ENCODE peak calls at places on chromosomes 13 and 19, in seven cellular contexts. One of them, this sample, is unnamed.
A peak's percentile ranks its signal among the peaks of the same experiment; 100 is the strongest.

GRCh38 chr13:23620613-23621315 is 50.6 kb downstream of the TNFRSF19 start:
- DNase-seq in neuronal stem cell: no peak
- DNase-seq in K562: no peak
- DNase-seq in astrocyte: no peak
- DNase-seq in cardiac muscle cell: no peak
- DNase-seq in naive thymus-derived CD4-positive, alpha-beta T cell: no peak
- DNase-seq in esophagus squamous epithelium: no peak
- DNase-seq in this sample: no peak

GRCh38 chr13:43364210-43365041 is 341.0 kb downstream of the DNAJC15 start:
- DNase-seq in neuronal stem cell: no peak
- DNase-seq in K562: no peak
- DNase-seq in astrocyte: peak; percentile 90
- DNase-seq in cardiac muscle cell: no peak
- DNase-seq in naive thymus-derived CD4-positive, alpha-beta T cell: no peak
- DNase-seq in esophagus squamous epithelium: no peak
- DNase-seq in this sample: no peak

GRCh38 chr19:5621945-5622464 is 571 bp downstream of the SAFB2 start:
- DNase-seq in neuronal stem cell: no peak
- DNase-seq in K562: peak; percentile 30
- DNase-seq in astrocyte: no peak
- DNase-seq in cardiac muscle cell: no peak
- DNase-seq in naive thymus-derived CD4-positive, alpha-beta T cell: no peak
- DNase-seq in esophagus squamous epithelium: no peak
- DNase-seq in this sample: peak; percentile 19

GRCh38 chr19:17448190-17448967 is at the start of gene TMEM221:
- DNase-seq in neuronal stem cell: no peak
- DNase-seq in K562: peak; percentile 65
- DNase-seq in astrocyte: no peak
- DNase-seq in cardiac muscle cell: peak; percentile 71
- DNase-seq in naive thymus-derived CD4-positive, alpha-beta T cell: peak; percentile 50
- DNase-seq in esophagus squamous epithelium: no peak
- DNase-seq in this sample: peak; percentile 65

GRCh38 chr13:23741879-23742510 is 147.2 kb downstream of the MIPEP start:
- DNase-seq in neuronal stem cell: peak; percentile 23
- DNase-seq in K562: peak; percentile 28
- DNase-seq in astrocyte: no peak
- DNase-seq in cardiac muscle cell: no peak
- DNase-seq in naive thymus-derived CD4-positive, alpha-beta T cell: no peak
- DNase-seq in esophagus squamous epithelium: no peak
- DNase-seq in this sample: no peak

GRCh38 chr13:114104626-114105350 is 27.6 kb downstream of the RASA3 start:
- DNase-seq in neuronal stem cell: no peak
- DNase-seq in K562: no peak
- DNase-seq in astrocyte: no peak
- DNase-seq in cardiac muscle cell: no peak
- DNase-seq in naive thymus-derived CD4-positive, alpha-beta T cell: no peak
- DNase-seq in esophagus squamous epithelium: no peak
- DNase-seq in this sample: peak; percentile 7

GRCh38 chr19:10520652-10521318 is 3.5 kb upstream of the S1PR5 start:
- DNase-seq in neuronal stem cell: no peak
- DNase-seq in K562: no peak
- DNase-seq in astrocyte: no peak
- DNase-seq in cardiac muscle cell: no peak
- DNase-seq in naive thymus-derived CD4-positive, alpha-beta T cell: no peak
- DNase-seq in esophagus squamous epithelium: no peak
- DNase-seq in this sample: peak; percentile 80

GRCh38 chr13:43377955-43378354 is 354.6 kb downstream of the DNAJC15 start:
- DNase-seq in neuronal stem cell: no peak
- DNase-seq in K562: no peak
- DNase-seq in astrocyte: peak; percentile 91
- DNase-seq in cardiac muscle cell: no peak
- DNase-seq in naive thymus-derived CD4-positive, alpha-beta T cell: no peak
- DNase-seq in esophagus squamous epithelium: no peak
- DNase-seq in this sample: no peak

GRCh38 chr19:39053276-39054090 is 21.1 kb upstream of the FBXO27 start:
- DNase-seq in neuronal stem cell: no peak
- DNase-seq in K562: no peak
- DNase-seq in astrocyte: no peak
- DNase-seq in cardiac muscle cell: no peak
- DNase-seq in naive thymus-derived CD4-positive, alpha-beta T cell: no peak
- DNase-seq in esophagus squamous epithelium: no peak
- DNase-seq in this sample: peak; percentile 1

GRCh38 chr19:42471554-42472249 is 29.0 kb upstream of the CXCL17 start:
- DNase-seq in neuronal stem cell: no peak
- DNase-seq in K562: no peak
- DNase-seq in astrocyte: no peak
- DNase-seq in cardiac muscle cell: no peak
- DNase-seq in naive thymus-derived CD4-positive, alpha-beta T cell: no peak
- DNase-seq in esophagus squamous epithelium: no peak
- DNase-seq in this sample: no peak

GRCh38 chr19:29329460-29330134 is 116.6 kb upstream of the UQCRFS1 start:
- DNase-seq in neuronal stem cell: peak; percentile 54
- DNase-seq in K562: peak; percentile 41
- DNase-seq in astrocyte: no peak
- DNase-seq in cardiac muscle cell: peak; percentile 76
- DNase-seq in naive thymus-derived CD4-positive, alpha-beta T cell: no peak
- DNase-seq in esophagus squamous epithelium: no peak
- DNase-seq in this sample: no peak

GRCh38 chr19:48393559-48394330 is at the start of gene GRIN2D:
- DNase-seq in neuronal stem cell: no peak
- DNase-seq in K562: peak; percentile 49
- DNase-seq in astrocyte: peak; percentile 31
- DNase-seq in cardiac muscle cell: peak; percentile 62
- DNase-seq in naive thymus-derived CD4-positive, alpha-beta T cell: peak; percentile 16
- DNase-seq in esophagus squamous epithelium: no peak
- DNase-seq in this sample: no peak

GRCh38 chr19:574658-575526 is 2.5 kb downstream of the BSG start:
- DNase-seq in neuronal stem cell: no peak
- DNase-seq in K562: peak; percentile 96
- DNase-seq in astrocyte: peak; percentile 58
- DNase-seq in cardiac muscle cell: peak; percentile 30
- DNase-seq in naive thymus-derived CD4-positive, alpha-beta T cell: no peak
- DNase-seq in esophagus squamous epithelium: no peak
- DNase-seq in this sample: peak; percentile 47

GRCh38 chr13:34300559-34300958 is 482.6 kb downstream of the RFC3 start:
- DNase-seq in neuronal stem cell: no peak
- DNase-seq in K562: no peak
- DNase-seq in astrocyte: peak; percentile 41
- DNase-seq in cardiac muscle cell: no peak
- DNase-seq in naive thymus-derived CD4-positive, alpha-beta T cell: no peak
- DNase-seq in esophagus squamous epithelium: no peak
- DNase-seq in this sample: no peak

GRCh38 chr13:104750377-104750776 is 1684.2 kb upstream of the SLC10A2 start:
- DNase-seq in neuronal stem cell: no peak
- DNase-seq in K562: no peak
- DNase-seq in astrocyte: peak; percentile 54
- DNase-seq in cardiac muscle cell: no peak
- DNase-seq in naive thymus-derived CD4-positive, alpha-beta T cell: no peak
- DNase-seq in esophagus squamous epithelium: no peak
- DNase-seq in this sample: peak; percentile 16

GRCh38 chr13:26965976-26966375 is 205.4 kb upstream of the GPR12 start:
- DNase-seq in neuronal stem cell: no peak
- DNase-seq in K562: no peak
- DNase-seq in astrocyte: peak; percentile 78
- DNase-seq in cardiac muscle cell: no peak
- DNase-seq in naive thymus-derived CD4-positive, alpha-beta T cell: no peak
- DNase-seq in esophagus squamous epithelium: no peak
- DNase-seq in this sample: peak; percentile 86

GRCh38 chr13:92379371-92379770 is 847.2 kb upstream of the GPC6 start:
- DNase-seq in neuronal stem cell: no peak
- DNase-seq in K562: no peak
- DNase-seq in astrocyte: no peak
- DNase-seq in cardiac muscle cell: no peak
- DNase-seq in naive thymus-derived CD4-positive, alpha-beta T cell: no peak
- DNase-seq in esophagus squamous epithelium: no peak
- DNase-seq in this sample: no peak

GRCh38 chr13:79655509-79655908 is 174.6 kb downstream of the NDFIP2 start:
- DNase-seq in neuronal stem cell: no peak
- DNase-seq in K562: no peak
- DNase-seq in astrocyte: no peak
- DNase-seq in cardiac muscle cell: no peak
- DNase-seq in naive thymus-derived CD4-positive, alpha-beta T cell: no peak
- DNase-seq in esophagus squamous epithelium: no peak
- DNase-seq in this sample: no peak

GRCh38 chr19:38661996-38662395 is 14.5 kb downstream of the ACTN4 start:
- DNase-seq in neuronal stem cell: no peak
- DNase-seq in K562: no peak
- DNase-seq in astrocyte: no peak
- DNase-seq in cardiac muscle cell: no peak
- DNase-seq in naive thymus-derived CD4-positive, alpha-beta T cell: no peak
- DNase-seq in esophagus squamous epithelium: no peak
- DNase-seq in this sample: peak; percentile 59

GRCh38 chr13:32073180-32073864 is 41.7 kb downstream of the FRY start:
- DNase-seq in neuronal stem cell: no peak
- DNase-seq in K562: no peak
- DNase-seq in astrocyte: no peak
- DNase-seq in cardiac muscle cell: no peak
- DNase-seq in naive thymus-derived CD4-positive, alpha-beta T cell: no peak
- DNase-seq in esophagus squamous epithelium: no peak
- DNase-seq in this sample: no peak

GRCh38 chr19:19399733-19400438 is 5.6 kb upstream of the GATAD2A start:
- DNase-seq in neuronal stem cell: no peak
- DNase-seq in K562: no peak
- DNase-seq in astrocyte: peak; percentile 32
- DNase-seq in cardiac muscle cell: no peak
- DNase-seq in naive thymus-derived CD4-positive, alpha-beta T cell: no peak
- DNase-seq in esophagus squamous epithelium: no peak
- DNase-seq in this sample: no peak

GRCh38 chr19:41911889-41912731 is 16.1 kb downstream of the ERFL start:
- DNase-seq in neuronal stem cell: no peak
- DNase-seq in K562: no peak
- DNase-seq in astrocyte: no peak
- DNase-seq in cardiac muscle cell: no peak
- DNase-seq in naive thymus-derived CD4-positive, alpha-beta T cell: peak; percentile 40
- DNase-seq in esophagus squamous epithelium: no peak
- DNase-seq in this sample: no peak

GRCh38 chr13:75802161-75802560 is 166.0 kb downstream of the LMO7 start:
- DNase-seq in neuronal stem cell: no peak
- DNase-seq in K562: no peak
- DNase-seq in astrocyte: no peak
- DNase-seq in cardiac muscle cell: no peak
- DNase-seq in naive thymus-derived CD4-positive, alpha-beta T cell: peak; percentile 14
- DNase-seq in esophagus squamous epithelium: no peak
- DNase-seq in this sample: no peak

GRCh38 chr13:27201661-27202060 is 30.1 kb upstream of the USP12 start:
- DNase-seq in neuronal stem cell: no peak
- DNase-seq in K562: no peak
- DNase-seq in astrocyte: no peak
- DNase-seq in cardiac muscle cell: no peak
- DNase-seq in naive thymus-derived CD4-positive, alpha-beta T cell: no peak
- DNase-seq in esophagus squamous epithelium: no peak
- DNase-seq in this sample: no peak

GRCh38 chr13:24683370-24683769 is 3.2 kb downstream of the ATP12A start:
- DNase-seq in neuronal stem cell: no peak
- DNase-seq in K562: no peak
- DNase-seq in astrocyte: no peak
- DNase-seq in cardiac muscle cell: no peak
- DNase-seq in naive thymus-derived CD4-positive, alpha-beta T cell: no peak
- DNase-seq in esophagus squamous epithelium: no peak
- DNase-seq in this sample: no peak

GRCh38 chr13:36674337-36675212 is 755 bp downstream of the SERTM1 start:
- DNase-seq in neuronal stem cell: no peak
- DNase-seq in K562: no peak
- DNase-seq in astrocyte: no peak
- DNase-seq in cardiac muscle cell: no peak
- DNase-seq in naive thymus-derived CD4-positive, alpha-beta T cell: no peak
- DNase-seq in esophagus squamous epithelium: no peak
- DNase-seq in this sample: no peak

GRCh38 chr13:48004201-48004600 is 3.1 kb upstream of the SUCLA2 start:
- DNase-seq in neuronal stem cell: no peak
- DNase-seq in K562: no peak
- DNase-seq in astrocyte: no peak
- DNase-seq in cardiac muscle cell: no peak
- DNase-seq in naive thymus-derived CD4-positive, alpha-beta T cell: no peak
- DNase-seq in esophagus squamous epithelium: no peak
- DNase-seq in this sample: no peak

GRCh38 chr13:30334663-30335386 is 27.5 kb upstream of the KATNAL1 start:
- DNase-seq in neuronal stem cell: peak; percentile 54
- DNase-seq in K562: peak; percentile 73
- DNase-seq in astrocyte: no peak
- DNase-seq in cardiac muscle cell: peak; percentile 31
- DNase-seq in naive thymus-derived CD4-positive, alpha-beta T cell: peak; percentile 30
- DNase-seq in esophagus squamous epithelium: no peak
- DNase-seq in this sample: peak; percentile 43

GRCh38 chr19:14514215-14514871 is 3.9 kb downstream of the DNAJB1 start:
- DNase-seq in neuronal stem cell: no peak
- DNase-seq in K562: peak; percentile 49
- DNase-seq in astrocyte: no peak
- DNase-seq in cardiac muscle cell: no peak
- DNase-seq in naive thymus-derived CD4-positive, alpha-beta T cell: no peak
- DNase-seq in esophagus squamous epithelium: no peak
- DNase-seq in this sample: no peak

GRCh38 chr19:13104848-13105646 is 2.4 kb upstream of the LYL1 start:
- DNase-seq in neuronal stem cell: no peak
- DNase-seq in K562: no peak
- DNase-seq in astrocyte: no peak
- DNase-seq in cardiac muscle cell: no peak
- DNase-seq in naive thymus-derived CD4-positive, alpha-beta T cell: no peak
- DNase-seq in esophagus squamous epithelium: no peak
- DNase-seq in this sample: no peak
- H3K4me3 ChIP-seq in neuronal stem cell: no peak overlapping the region
- H3K4me3 ChIP-seq in K562: no peak overlapping the region
- H3K4me3 ChIP-seq in astrocyte: no peak overlapping the region
- H3K4me3 ChIP-seq in cardiac muscle cell: no peak overlapping the region
- H3K4me3 ChIP-seq in naive thymus-derived CD4-positive, alpha-beta T cell: peak overlapping the region; percentile 82
- H3K4me3 ChIP-seq in esophagus squamous epithelium: peak overlapping the region; percentile 28
- H3K4me3 ChIP-seq in this sample: no peak overlapping the region

GRCh38 chr19:16370671-16371391 is 46.2 kb downstream of the KLF2 start:
- DNase-seq in neuronal stem cell: no peak
- DNase-seq in K562: no peak
- DNase-seq in astrocyte: no peak
- DNase-seq in cardiac muscle cell: no peak
- DNase-seq in naive thymus-derived CD4-positive, alpha-beta T cell: peak; percentile 46
- DNase-seq in esophagus squamous epithelium: no peak
- DNase-seq in this sample: no peak
- H3K27ac ChIP-seq in neuronal stem cell: no peak overlapping the region
- H3K27ac ChIP-seq in K562: no peak overlapping the region
- H3K27ac ChIP-seq in astrocyte: no peak overlapping the region
- H3K27ac ChIP-seq in cardiac muscle cell: no peak overlapping the region
- H3K27ac ChIP-seq in naive thymus-derived CD4-positive, alpha-beta T cell: peak overlapping the region; percentile 99
- H3K27ac ChIP-seq in esophagus squamous epithelium: no peak overlapping the region
- H3K27ac ChIP-seq in this sample: no peak overlapping the region

GRCh38 chr13:41186481-41186880 is 7.9 kb downstream of the KBTBD7 start:
- DNase-seq in neuronal stem cell: no peak
- DNase-seq in K562: no peak
- DNase-seq in astrocyte: no peak
- DNase-seq in cardiac muscle cell: no peak
- DNase-seq in naive thymus-derived CD4-positive, alpha-beta T cell: no peak
- DNase-seq in esophagus squamous epithelium: no peak
- DNase-seq in this sample: no peak
- H3K4me3 ChIP-seq in neuronal stem cell: no peak overlapping the region
- H3K4me3 ChIP-seq in K562: no peak overlapping the region
- H3K4me3 ChIP-seq in astrocyte: no peak overlapping the region
- H3K4me3 ChIP-seq in cardiac muscle cell: no peak overlapping the region
- H3K4me3 ChIP-seq in naive thymus-derived CD4-positive, alpha-beta T cell: no peak overlapping the region
- H3K4me3 ChIP-seq in esophagus squamous epithelium: no peak overlapping the region
- H3K4me3 ChIP-seq in this sample: no peak overlapping the region

GRCh38 chr19:57406516-57407123 is 4.3 kb upstream of the ZNF17 start:
- DNase-seq in neuronal stem cell: peak; percentile 58
- DNase-seq in K562: peak; percentile 67
- DNase-seq in astrocyte: no peak
- DNase-seq in cardiac muscle cell: peak; percentile 84
- DNase-seq in naive thymus-derived CD4-positive, alpha-beta T cell: peak; percentile 71
- DNase-seq in esophagus squamous epithelium: no peak
- DNase-seq in this sample: peak; percentile 52

GRCh38 chr19:57410748-57411671 is at the start of gene ZNF17:
- DNase-seq in neuronal stem cell: peak; percentile 90
- DNase-seq in K562: peak; percentile 95
- DNase-seq in astrocyte: peak; percentile 90
- DNase-seq in cardiac muscle cell: peak; percentile 96
- DNase-seq in naive thymus-derived CD4-positive, alpha-beta T cell: peak; percentile 90
- DNase-seq in esophagus squamous epithelium: peak; percentile 72
- DNase-seq in this sample: peak; percentile 92
- H3K27ac ChIP-seq in neuronal stem cell: no peak within 1 kb of the TSS
- H3K27ac ChIP-seq in K562: peak within 1 kb of the TSS; percentile 59
- H3K27ac ChIP-seq in astrocyte: peak within 1 kb of the TSS; percentile 11
- H3K27ac ChIP-seq in cardiac muscle cell: peak within 1 kb of the TSS; percentile 28
- H3K27ac ChIP-seq in naive thymus-derived CD4-positive, alpha-beta T cell: peak within 1 kb of the TSS; percentile 80
- H3K27ac ChIP-seq in esophagus squamous epithelium: peak within 1 kb of the TSS; percentile 70
- H3K27ac ChIP-seq in this sample: peak within 1 kb of the TSS; percentile 70